ENCODE peak calls at places on chromosomes 7 and 10, in ten cellular contexts. P, R, W, O, Y, H, S, G, B and J are unnamed samples.
A peak's percentile ranks its signal among the peaks of the same experiment; 100 is the strongest.

GRCh38 chr7:149868638-149869290 is 5.0 kb upstream of the ATP6V0E2 start:
- DNase-seq in P (no peak), R (no peak), W (no peak), O (no peak), Y (no peak), H (no peak), S (no peak), G (no peak), B (peak; percentile 30), J (no peak)

GRCh38 chr7:131110294-131111080 is 217.2 kb upstream of the MKLN1 start:
- DNase-seq in P (no peak), R (peak; percentile 41), W (no peak), O (no peak), Y (peak; percentile 68), H (no peak), S (peak; percentile 56), G (no peak), B (no peak), J (peak; percentile 73)

GRCh38 chr7:150383710-150384397 is 4.7 kb downstream of the ZNF775 start:
- DNase-seq in P (no peak), R (no peak), W (no peak), O (no peak), Y (no peak), H (no peak), S (peak; percentile 97), G (no peak), B (peak; percentile 30), J (peak; percentile 98)

GRCh38 chr7:47893238-47893637 is 55.0 kb downstream of the PKD1L1 start:
- DNase-seq in P (peak; percentile 40), R (no peak), W (no peak), O (no peak), Y (peak; percentile 6), H (peak; percentile 35), S (peak; percentile 58), G (no peak), B (no peak), J (peak; percentile 56)

GRCh38 chr10:119116326-119116951 is 12.5 kb downstream of the DENND10 start:
- DNase-seq in P (no peak), R (no peak), W (no peak), O (no peak), Y (no peak), H (no peak), S (no peak), G (no peak), B (no peak), J (no peak)

GRCh38 chr7:139623518-139623917 is 100.0 kb downstream of the CLEC2L start:
- DNase-seq in P (no peak), R (no peak), W (no peak), O (no peak), Y (peak; percentile 23), H (no peak), S (no peak), G (no peak), B (no peak), J (no peak)

GRCh38 chr7:150357277-150357676 is 11.3 kb upstream of the REPIN1 start:
- DNase-seq in P (no peak), R (no peak), W (peak; percentile 92), O (peak; percentile 27), Y (peak; percentile 5), H (no peak), S (no peak), G (peak; percentile 64), B (no peak), J (peak; percentile 78)

GRCh38 chr7:21939136-21939857 is 6.4 kb downstream of the CDCA7L start:
- DNase-seq in P (peak; percentile 75), R (peak; percentile 16), W (peak; percentile 50), O (peak; percentile 44), Y (peak; percentile 31), H (no peak), S (no peak), G (no peak), B (no peak), J (peak; percentile 76)

GRCh38 chr10:124524991-124525653 is 63.5 kb downstream of the LHPP start:
- DNase-seq in P (no peak), R (no peak), W (no peak), O (no peak), Y (peak; percentile 49), H (no peak), S (no peak), G (no peak), B (peak; percentile 44), J (peak; percentile 10)

GRCh38 chr7:69967152-69967591 is 368.9 kb downstream of the AUTS2 start:
- DNase-seq in P (no peak), R (no peak), W (no peak), O (no peak), Y (peak; percentile 14), H (no peak), S (peak; percentile 20), G (no peak), B (no peak), J (peak; percentile 79)

GRCh38 chr10:45375101-45375500 is 1.1 kb downstream of the ALOX5 start:
- DNase-seq in P (no peak), R (no peak), W (no peak), O (no peak), Y (no peak), H (no peak), S (no peak), G (no peak), B (no peak), J (no peak)

GRCh38 chr7:156474241-156474743 is 166.3 kb upstream of the RNF32 start:
- DNase-seq in P (no peak), R (peak; percentile 19), W (no peak), O (no peak), Y (peak; percentile 45), H (peak; percentile 27), S (no peak), G (no peak), B (no peak), J (no peak)